ENCODE peak calls at places on chromosome 21, in four cellular contexts. A is dermis microvascular lymphatic vessel endothelial cell; M is RWPE1; N is stimulated activated CD4-positive, alpha-beta T cell treated with anti-CD3 and anti-CD28 coated beads, TNF-alpha, amount 100 ng/mL, for 4 hours. R is an unnamed sample.

GRCh38 chr21:37363936-37364335 is 2.6 kb upstream of the DYRK1A start:
- DNase-seq in A (no peak), M (no peak), N (no peak), R (no peak)

GRCh38 chr21:45632897-45633260 is 10.6 kb upstream of the PCBP3 start:
- DNase-seq in A (no peak), M (no peak), N (no peak), R (no peak)

GRCh38 chr21:42855143-42855936 is 24.0 kb downstream of the WDR4 start:
- DNase-seq in A (no peak), M (no peak), N (no peak), R (no peak)

GRCh38 chr21:34046917-34047316 is 26.5 kb upstream of the MRPS6 start:
- DNase-seq in A (no peak), M (no peak), N (no peak), R (no peak)

GRCh38 chr21:25733859-25734653 is 648 bp downstream of the ATP5PF start:
- DNase-seq in A (peak), M (no peak), N (peak), R (peak)

GRCh38 chr21:42421018-42421793 is 17.5 kb downstream of the UBASH3A start:
- DNase-seq in A (no peak), M (no peak), N (no peak), R (no peak)

GRCh38 chr21:43210454-43211084 is 41.8 kb downstream of the CRYAA start:
- DNase-seq in A (no peak), M (no peak), N (no peak), R (no peak)

GRCh38 chr21:28781602-28782274 is 210.9 kb downstream of the LTN1 start:
- DNase-seq in A (no peak), M (peak), N (no peak), R (no peak)

GRCh38 chr21:34808569-34809204 is 139.9 kb downstream of the CLIC6 start:
- DNase-seq in A (no peak), M (no peak), N (no peak), R (no peak)

GRCh38 chr21:39217356-39218081 is 34.3 kb upstream of the PSMG1 start:
- DNase-seq in A (no peak), M (no peak), N (no peak), R (no peak)

GRCh38 chr21:46111857-46112730 is 14.2 kb downstream of the COL6A2 start:
- DNase-seq in A (no peak), M (no peak), N (no peak), R (no peak)

GRCh38 chr21:41675574-41675973 is 91.3 kb downstream of the RIPK4 start:
- DNase-seq in A (no peak), M (no peak), N (no peak), R (no peak)

GRCh38 chr21:26140185-26140584 is 30.4 kb downstream of the APP start:
- DNase-seq in A (peak), M (peak), N (no peak), R (peak)

GRCh38 chr21:32414579-32415358 is 2.3 kb downstream of the EVA1C start:
- DNase-seq in A (no peak), M (peak), N (no peak), R (peak)

GRCh38 chr21:28554660-28555475 is 437.8 kb downstream of the LTN1 start:
- DNase-seq in A (no peak), M (no peak), N (no peak), R (peak)

GRCh38 chr21:45386728-45387371 is 18.1 kb upstream of the COL18A1 start:
- DNase-seq in A (no peak), M (no peak), N (no peak), R (no peak)

GRCh38 chr21:43632373-43632905 is 26.8 kb downstream of the HSF2BP start:
- DNase-seq in A (no peak), M (no peak), N (no peak), R (no peak)

GRCh38 chr21:45146301-45146700 is 71.9 kb downstream of the ADARB1 start:
- DNase-seq in A (no peak), M (no peak), N (no peak), R (no peak)

GRCh38 chr21:16194851-16195251 is 465.1 kb downstream of the USP25 start:
- DNase-seq in A (no peak), M (no peak), N (no peak), R (no peak)

GRCh38 chr21:36927718-36928117 is 38.8 kb downstream of the HLCS start:
- DNase-seq in A (peak), M (peak), N (peak), R (peak)

GRCh38 chr21:45894107-45894810 is 87.3 kb upstream of the COL6A1 start:
- DNase-seq in A (no peak), M (no peak), N (no peak), R (no peak)

GRCh38 chr21:38170705-38171682 is 85.8 kb upstream of the KCNJ15 start:
- DNase-seq in A (no peak), M (no peak), N (no peak), R (no peak)

GRCh38 chr21:46253610-46254124 is 25.1 kb upstream of the LSS start:
- DNase-seq in A (no peak), M (no peak), N (no peak), R (no peak)

GRCh38 chr21:35070436-35070835 is 21.3 kb upstream of the RUNX1 start:
- DNase-seq in A (no peak), M (no peak), N (no peak), R (no peak)

GRCh38 chr21:33685613-33686197 is 43.4 kb downstream of the ITSN1 start:
- DNase-seq in A (no peak), M (peak), N (no peak), R (no peak)

GRCh38 chr21:25385912-25386474 is 221.3 kb downstream of the MRPL39 start:
- DNase-seq in A (peak), M (peak), N (no peak), R (peak)

GRCh38 chr21:33761104-33762036 is 119.1 kb downstream of the ITSN1 start:
- DNase-seq in A (peak), M (peak), N (no peak), R (peak)

GRCh38 chr21:25039461-25040380 is 567.6 kb downstream of the MRPL39 start:
- DNase-seq in A (no peak), M (no peak), N (no peak), R (no peak)

GRCh38 chr21:26717146-26717739 is 128.0 kb downstream of the ADAMTS1 start:
- DNase-seq in A (peak), M (peak), N (no peak), R (no peak)

GRCh38 chr21:44320847-44321246 is 18.3 kb downstream of the CFAP410 start:
- DNase-seq in A (no peak), M (no peak), N (no peak), R (no peak)

GRCh38 chr21:44596068-44596725 is 3.9 kb upstream of the KRTAP10-6 start:
- DNase-seq in A (no peak), M (peak), N (no peak), R (no peak)

GRCh38 chr21:37000381-37000780 is 6.1 kb upstream of the RIPPLY3 start:
- DNase-seq in A (no peak), M (no peak), N (no peak), R (no peak)

GRCh38 chr21:36864974-36865373 is 101.5 kb downstream of the HLCS start:
- DNase-seq in A (no peak), M (no peak), N (no peak), R (no peak)

GRCh38 chr21:26043891-26044290 is 126.7 kb downstream of the APP start:
- DNase-seq in A (no peak), M (no peak), N (no peak), R (no peak)

GRCh38 chr21:31284797-31285397 is 59.2 kb downstream of the TIAM1 start:
- DNase-seq in A (no peak), M (peak), N (no peak), R (no peak)

R was measured in Calu3.